ENCODE peak calls at places on chromosomes 4 and X, in eight cellular contexts. P is KBM-7, I is myocyte, H is germinal center, K is RPMI8226, L is iPS-NIHi11, Z is H54, S is WTC11. X is an unnamed sample.

GRCh38 chr4:181896609-181897008 is 346.6 kb upstream of the TENM3 start:
- DNase-seq in S (no peak), P (no peak), K (no peak), Z (no peak), I (no peak), L (no peak), H (no peak), X (no peak)

GRCh38 chr4:20840648-20841190 is 140.5 kb downstream of the PACRGL start:
- DNase-seq in L (no peak), Z (no peak), K (no peak), H (no peak), P (no peak), S (no peak), I (no peak), X (no peak)

GRCh38 chr4:54315561-54315960 is 86.5 kb downstream of the PDGFRA start:
- DNase-seq in I (no peak), K (peak), Z (no peak), L (no peak), S (no peak), P (peak), H (peak), X (no peak)

GRCh38 chr4:142777045-142777743 is 68.9 kb downstream of the INPP4B start:
- DNase-seq in K (no peak), S (no peak), H (no peak), I (no peak), P (no peak), L (no peak), Z (no peak), X (no peak)

GRCh38 chrX:19688426-19688825 is 173.1 kb upstream of the MAP3K15 start:
- DNase-seq in S (no peak), Z (no peak), P (no peak), K (no peak), L (no peak), I (no peak), H (no peak), X (no peak)

GRCh38 chrX:54675762-54676161 is 122.3 kb downstream of the ITIH6 start:
- DNase-seq in L (no peak), Z (no peak), I (no peak), P (no peak), K (no peak), H (no peak), S (no peak), X (no peak)

GRCh38 chr4:101229116-101229515 is 118.2 kb downstream of the PPP3CA start:
- DNase-seq in K (no peak), Z (no peak), H (no peak), I (peak), P (no peak), S (no peak), L (no peak), X (no peak)

GRCh38 chrX:8967471-8967870 is 66.5 kb downstream of the FAM9B start:
- DNase-seq in Z (no peak), L (no peak), S (no peak), H (no peak), I (no peak), P (no peak), K (no peak), X (no peak)

GRCh38 chr4:109046549-109047171 is 255.8 kb downstream of the COL25A1 start:
- DNase-seq in Z (no peak), K (no peak), L (no peak), P (no peak), I (peak), H (no peak), S (no peak), X (no peak)

GRCh38 chrX:85109235-85109634 is 105.6 kb downstream of the APOOL start:
- DNase-seq in Z (peak), L (peak), P (peak), I (no peak), H (peak), K (peak), S (peak), X (no peak)

GRCh38 chr4:17336524-17336941 is 175.4 kb downstream of the QDPR start:
- DNase-seq in P (no peak), S (no peak), L (no peak), H (no peak), Z (no peak), K (no peak), I (no peak), X (no peak)

GRCh38 chrX:28988246-28988645 is 401.0 kb downstream of the IL1RAPL1 start:
- DNase-seq in H (no peak), L (no peak), K (no peak), I (no peak), Z (no peak), S (no peak), P (no peak), X (no peak)

GRCh38 chr4:40845136-40845910 is 95.6 kb downstream of the NSUN7 start:
- DNase-seq in Z (no peak), P (no peak), H (no peak), S (no peak), L (no peak), I (peak), K (no peak), X (no peak)

GRCh38 chr4:4386736-4387392 is at the start of gene NSG1:
- DNase-seq in L (peak), P (no peak), I (no peak), S (peak), H (no peak), Z (no peak), K (no peak), X (peak)

GRCh38 chrX:48854898-48855297 is 19.5 kb upstream of the PCSK1N start:
- DNase-seq in Z (no peak), K (peak), S (peak), H (no peak), I (peak), L (no peak), P (peak), X (no peak)

GRCh38 chr4:1600811-1601532 is 83.1 kb downstream of the FAM53A start:
- DNase-seq in K (no peak), L (peak), Z (no peak), I (peak), P (no peak), S (no peak), H (no peak), X (no peak)

GRCh38 chr4:41573458-41574129 is 35.6 kb downstream of the LIMCH1 start:
- DNase-seq in I (no peak), S (no peak), H (no peak), P (no peak), K (no peak), Z (no peak), L (no peak), X (no peak)

GRCh38 chr4:1978741-1979476 is 29.9 kb downstream of the NELFA start:
- DNase-seq in Z (no peak), P (no peak), H (no peak), L (no peak), S (no peak), K (no peak), I (no peak), X (no peak)

GRCh38 chr4:19983072-19983471 is 268.6 kb upstream of the SLIT2 start:
- DNase-seq in I (no peak), P (no peak), S (no peak), L (no peak), K (no peak), Z (no peak), H (no peak), X (no peak)

GRCh38 chr4:38075370-38076152 is 115.4 kb downstream of the PTTG2 start:
- DNase-seq in K (no peak), S (no peak), L (no peak), I (no peak), P (peak), Z (no peak), H (no peak), X (no peak)

GRCh38 chr4:17894421-17894820 is 83.6 kb downstream of the NCAPG start:
- DNase-seq in S (no peak), L (no peak), K (no peak), H (no peak), I (no peak), Z (no peak), P (no peak), X (no peak)

GRCh38 chr4:10456270-10457254 is 664 bp downstream of the ZNF518B start:
- DNase-seq in S (peak), L (peak), K (peak), H (peak), I (peak), P (no peak), Z (no peak), X (peak)

GRCh38 chr4:184447664-184448063 is 26.7 kb downstream of the IRF2 start:
- DNase-seq in K (no peak), S (peak), I (no peak), H (no peak), P (no peak), Z (no peak), L (peak), X (no peak)

GRCh38 chrX:70088281-70088680 is 26.0 kb downstream of the OTUD6A start:
- DNase-seq in S (no peak), Z (no peak), P (peak), K (no peak), I (no peak), L (no peak), H (no peak), X (no peak)